ENCODE peak calls at places on chromosomes 3 and 15, in five cellular contexts. W is EH; O is NCI-H1417 treated with DMSO at 0.1 percent for 48 hours; E is coronary artery; U is stimulated activated CD4-positive, alpha-beta T cell treated with anti-CD3 and anti-CD28 coated beads, Interleukin-15, amount 100 ng/mL, for 1 hour. F is an unnamed sample.

GRCh38 chr3:130834476-130834875 is 59.4 kb upstream of the ATP2C1 start:
- DNase-seq in W (peak), O (no peak), E (no peak), U (no peak), F (no peak)

GRCh38 chr15:79078763-79079395 is 11.7 kb downstream of the RASGRF1 start:
- DNase-seq in W (no peak), O (no peak), E (no peak), U (no peak), F (no peak)

GRCh38 chr3:143775401-143775970 is 72.8 kb downstream of the SLC9A9 start:
- DNase-seq in W (peak), O (no peak), E (no peak), U (no peak), F (no peak)

GRCh38 chr3:190517696-190518095 is 3.8 kb downstream of the IL1RAP start:
- DNase-seq in W (peak), O (no peak), E (no peak), U (no peak), F (no peak)

GRCh38 chr3:25038907-25039306 is 389.2 kb upstream of the RARB start:
- DNase-seq in W (no peak), O (no peak), E (no peak), U (no peak), F (no peak)

GRCh38 chr3:194632211-194632982 is 822 bp downstream of the TMEM44 start:
- DNase-seq in W (peak), O (no peak), E (peak), U (no peak), F (no peak)

GRCh38 chr3:169241575-169241927 is 422.0 kb downstream of the MECOM start:
- DNase-seq in W (peak), O (no peak), E (no peak), U (no peak), F (no peak)

GRCh38 chr3:160448845-160449659 is 534 bp downstream of the TRIM59 start:
- DNase-seq in W (peak), O (no peak), E (peak), U (no peak), F (no peak)

GRCh38 chr3:182795383-182795782 is 2.1 kb downstream of the ATP11B start:
- DNase-seq in W (peak), O (no peak), E (no peak), U (no peak), F (no peak)

GRCh38 chr15:69482686-69483256 is 30.2 kb downstream of the RPLP1 start:
- DNase-seq in W (no peak), O (no peak), E (no peak), U (no peak), F (no peak)

F was measured in cerebellar nuclear complex.